ENCODE peak calls at places on chromosomes 13 and 19, in eight cellular contexts. W is CD8-positive, alpha-beta T cell; V is ascending aorta; K is fibroblast of lung; M is WERI-Rb-1; I is H9; P is neural progenitor cell; A is thoracic aorta. X is an unnamed sample. For H3K9me3, the result is how much of the 10 kb centered on the place peaks cover.

GRCh38 chr19:12834418-12834943 is at the start of gene RTBDN:
- DNase-seq in W (no peak), V (no peak), K (no peak), M (peak), I (peak), P (peak), A (no peak), X (no peak)

GRCh38 chr19:49677232-49677881 is at the start of gene PRMT1:
- DNase-seq in W (peak), V (no peak), K (peak), M (peak), I (peak), P (no peak), A (no peak), X (no peak)

GRCh38 chr13:27481766-27482165 is 31.4 kb upstream of the MTIF3 start:
- DNase-seq in W (no peak), V (peak), K (no peak), M (peak), I (peak), P (peak), A (no peak), X (peak)

GRCh38 chr19:11244846-11245589 is 5.6 kb downstream of the ANGPTL8 start:
- DNase-seq in W (no peak), V (no peak), K (no peak), M (no peak), I (no peak), P (no peak), A (no peak), X (no peak)

GRCh38 chr19:2629491-2630351 is 72.8 kb downstream of the GNG7 start:
- DNase-seq in W (no peak), V (no peak), K (no peak), M (no peak), I (no peak), P (no peak), A (no peak), X (no peak)

GRCh38 chr19:30036154-30037129 is 94.4 kb downstream of the URI1 start:
- DNase-seq in W (no peak), V (no peak), K (peak), M (no peak), I (no peak), P (no peak), A (no peak), X (peak)

GRCh38 chr19:29329460-29330134 is 116.6 kb upstream of the UQCRFS1 start:
- DNase-seq in W (no peak), V (no peak), K (no peak), M (no peak), I (peak), P (peak), A (no peak), X (no peak)

GRCh38 chr19:29623726-29624488 is 17.8 kb downstream of the POP4 start:
- DNase-seq in W (peak), V (no peak), K (no peak), M (no peak), I (no peak), P (no peak), A (no peak), X (no peak)

GRCh38 chr13:101049166-101049850 is 367.0 kb downstream of the NALCN start:
- DNase-seq in W (no peak), V (no peak), K (peak), M (no peak), I (no peak), P (no peak), A (no peak), X (peak)

DNA sequence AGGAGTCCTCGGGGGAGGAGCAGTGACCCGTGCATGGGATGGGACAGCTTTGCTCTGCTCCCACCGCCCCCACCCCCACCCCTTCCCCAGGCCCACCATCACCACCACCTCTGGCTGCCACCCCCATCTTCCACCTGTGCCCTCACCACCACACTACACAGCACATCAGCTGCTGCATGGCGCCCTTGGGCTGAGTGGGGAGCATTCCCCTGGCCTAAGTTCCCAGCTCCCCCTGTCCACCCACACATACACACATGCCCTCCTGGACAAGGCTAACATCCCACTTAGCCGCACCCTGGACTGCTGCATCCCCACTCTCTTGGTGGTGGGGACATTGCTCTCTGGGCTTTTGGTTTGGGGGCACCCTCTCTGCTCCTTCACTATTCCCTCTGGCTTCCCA is 46.2 kb upstream of the SGCG start:
- DNase-seq in W (no peak), V (no peak), K (no peak), M (no peak), I (no peak), P (no peak), A (no peak), X (no peak)
- TF ChIP-seq CTCF in W (no peak), V (no peak), K (no peak), M (no peak), I (no peak), P (no peak), A (no peak), X (no peak)

GRCh38 chr19:7757358-7757757 is 5.7 kb upstream of the CLEC4M start:
- DNase-seq in W (no peak), V (no peak), K (no peak), M (no peak), I (no peak), P (no peak), A (no peak), X (no peak)

GRCh38 chr19:7759156-7759555 is 3.9 kb upstream of the CLEC4M start:
- DNase-seq in W (no peak), V (no peak), K (no peak), M (no peak), I (no peak), P (no peak), A (no peak), X (no peak)

GRCh38 chr19:7751157-7751783 is 3.9 kb upstream of the CD209 start:
- DNase-seq in W (no peak), V (no peak), K (no peak), M (no peak), I (no peak), P (no peak), A (no peak), X (peak)

DNA sequence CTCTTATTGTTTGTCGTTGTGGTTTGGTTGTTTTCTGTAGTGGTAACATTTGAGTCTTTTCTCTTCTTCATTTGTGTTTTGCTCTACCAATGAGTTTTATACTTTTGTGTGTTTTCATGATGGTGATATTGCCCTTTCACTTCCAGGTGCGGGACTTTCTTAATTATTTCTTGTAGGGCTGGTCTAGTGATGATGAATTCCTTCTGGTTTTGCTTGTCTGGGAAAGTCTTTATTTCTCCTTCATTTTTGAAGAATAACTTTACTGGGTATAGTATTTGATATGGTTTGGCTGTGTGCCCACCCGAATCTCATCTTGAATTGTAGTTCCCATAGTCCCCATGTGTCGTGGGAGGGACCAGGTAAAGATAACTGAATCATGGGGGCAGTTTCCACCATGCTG is 6.8 kb upstream of the CLEC4M start:
- DNase-seq in W (no peak), V (no peak), K (no peak), M (no peak), I (no peak), P (no peak), A (no peak), X (no peak)
- H3K9me3 ChIP-seq in W (under half), V (under half), K (under half), M (under half), I (under half), P (under half), A (under half), X (under half)

GRCh38 chr13:43023244-43023931 is at the start of gene DNAJC15:
- DNase-seq in W (peak), V (peak), K (peak), M (peak), I (peak), P (peak), A (peak), X (no peak)
- TF ChIP-seq CTCF in W (no peak), V (no peak), K (peak), M (no peak), I (peak), P (no peak), A (no peak), X (peak)

GRCh38 chr13:19055611-19056010 is 126.0 kb downstream of the TUBA3C start:
- DNase-seq in W (no peak), V (no peak), K (no peak), M (no peak), I (no peak), P (no peak), A (no peak), X (no peak)

GRCh38 chr13:19050901-19051300 is 130.7 kb downstream of the TUBA3C start:
- DNase-seq in W (no peak), V (no peak), K (no peak), M (no peak), I (no peak), P (no peak), A (no peak), X (no peak)

GRCh38 chr13:19052180-19052579 is 129.4 kb downstream of the TUBA3C start:
- DNase-seq in W (no peak), V (no peak), K (no peak), M (no peak), I (no peak), P (no peak), A (no peak), X (no peak)

GRCh38 chr13:19052931-19053330 is 128.7 kb downstream of the TUBA3C start:
- DNase-seq in W (no peak), V (no peak), K (no peak), M (no peak), I (no peak), P (no peak), A (no peak), X (no peak)

GRCh38 chr13:19053561-19053960 is 128.1 kb downstream of the TUBA3C start:
- DNase-seq in W (no peak), V (no peak), K (no peak), M (no peak), I (no peak), P (no peak), A (no peak), X (no peak)
- H3K9me3 ChIP-seq in W (under half), V (under half), K (under half), M (under half), I (half or more), P (under half), A (under half), X (half or more)

DNA sequence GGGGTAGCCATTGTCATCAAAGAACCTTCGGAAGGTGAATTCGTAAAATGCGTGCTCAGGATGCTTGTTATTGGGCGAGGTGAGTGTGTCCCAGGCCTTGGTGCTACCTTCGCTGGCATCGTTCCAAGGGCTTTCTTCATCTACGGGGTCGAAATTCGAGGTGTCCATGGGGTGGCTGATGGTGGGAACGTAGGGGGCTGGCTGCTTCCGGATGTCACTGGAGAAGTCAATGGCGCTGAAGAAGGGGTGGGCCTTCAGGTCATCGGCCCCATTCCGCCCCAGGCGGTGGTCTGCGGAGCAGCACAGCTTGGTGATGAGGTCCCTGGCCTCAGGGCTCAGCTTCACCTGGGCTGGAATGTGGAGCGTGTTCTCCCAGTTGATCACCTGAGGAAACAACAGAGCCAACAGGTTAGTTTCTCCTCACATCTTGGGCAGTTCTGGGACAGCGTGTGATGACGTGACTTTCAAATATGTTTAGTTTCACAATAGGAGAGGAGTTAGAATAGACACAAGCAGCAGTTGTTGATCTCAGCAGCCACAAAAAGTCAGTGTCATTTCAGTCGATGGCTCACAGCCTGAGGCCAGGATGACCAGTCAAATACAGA is 72.5 kb upstream of the XPO4 start:
- DNase-seq in W (no peak), V (no peak), K (no peak), M (no peak), I (no peak), P (no peak), A (no peak), X (no peak)
- TF ChIP-seq CTCF in W (no peak), V (no peak), K (no peak), M (no peak), I (no peak), P (no peak), A (no peak), X (no peak)

GRCh38 chr19:15948223-15949058 is at the start of gene OR10H4:
- DNase-seq in W (no peak), V (no peak), K (no peak), M (no peak), I (no peak), P (no peak), A (no peak), X (no peak)
- H3K9me3 ChIP-seq in W (under half), V (under half), K (under half), M (under half), I (half or more), P (under half), A (under half), X (under half)

GRCh38 chr19:4801085-4801619 is 9.6 kb downstream of the FEM1A start:
- DNase-seq in W (no peak), V (no peak), K (no peak), M (no peak), I (no peak), P (no peak), A (no peak), X (no peak)
- TF ChIP-seq CTCF in W (no peak), V (no peak), K (no peak), M (no peak), I (no peak), P (no peak), A (no peak), X (no peak)

GRCh38 chr19:57357406-57357805 is 5.9 kb upstream of the TRAPPC2B start:
- DNase-seq in W (no peak), V (no peak), K (no peak), M (no peak), I (no peak), P (no peak), A (no peak), X (no peak)
- H3K9me3 ChIP-seq in W (half or more), V (half or more), K (under half), M (under half), I (under half), P (under half), A (half or more), X (under half)

DNA sequence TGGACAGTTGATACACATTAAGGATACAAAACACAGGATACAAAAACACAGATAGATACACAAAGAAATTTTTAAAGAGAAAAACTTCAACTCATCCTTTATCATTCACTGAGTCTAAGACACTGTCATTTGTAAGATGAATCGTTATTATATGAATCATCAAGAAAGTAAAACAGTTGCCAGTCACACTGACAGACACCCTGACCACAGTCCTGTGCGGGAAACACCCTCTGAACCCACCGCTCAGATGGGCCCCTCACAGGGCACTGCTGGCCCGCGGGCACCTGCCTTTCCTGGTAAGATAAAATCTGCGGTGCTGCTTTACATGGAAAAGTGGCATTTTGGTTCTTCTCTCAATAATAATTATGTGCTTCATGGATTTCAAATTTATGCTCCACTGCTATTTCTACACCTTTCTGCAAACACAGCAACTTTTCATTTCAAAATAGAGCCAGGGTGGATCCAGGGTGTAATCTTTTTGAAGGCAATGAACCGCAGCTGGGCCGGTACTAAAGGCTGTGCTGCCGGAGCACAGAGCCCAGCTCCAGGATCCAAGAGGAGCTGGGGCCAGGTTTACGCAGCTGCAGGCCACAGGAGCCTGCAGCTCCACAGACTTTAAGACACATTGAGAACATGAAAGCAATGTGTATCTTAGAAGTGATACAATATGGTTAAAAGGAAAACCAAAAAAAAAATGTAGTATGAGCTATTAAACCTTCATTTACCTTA is 76.8 kb downstream of the TUBGCP3 start:
- DNase-seq in W (no peak), V (no peak), K (no peak), M (no peak), I (no peak), P (no peak), A (no peak), X (no peak)
- TF ChIP-seq CTCF in W (no peak), V (no peak), K (no peak), M (no peak), I (no peak), P (no peak), A (no peak), X (no peak)

X was measured in mammary epithelial cell.